ENCODE peak calls at places on chromosomes 12 and 14, in five cellular contexts. P is left ventricle myocardium inferior, V is lung, F is breast epithelium, T is PC-3. J is an unnamed sample.

GRCh38 chr14:80095623-80096022 is 115.7 kb downstream of the DIO2 start:
- DNase-seq in P (no peak), V (no peak), F (no peak), T (peak), J (no peak)

GRCh38 chr14:104284636-104285482 is 146.5 kb downstream of the KIF26A start:
- DNase-seq in P (peak), V (no peak), F (no peak), T (no peak), J (peak)

GRCh38 chr12:49689236-49689635 is 18.0 kb downstream of the FMNL3 start:
- DNase-seq in P (no peak), V (no peak), F (no peak), T (no peak), J (no peak)

GRCh38 chr12:131066207-131066885 is 112.6 kb downstream of the ADGRD1 start:
- DNase-seq in P (peak), V (no peak), F (no peak), T (no peak), J (peak)

GRCh38 chr12:117134059-117134458 is 34.8 kb upstream of the TESC start:
- DNase-seq in P (no peak), V (no peak), F (no peak), T (no peak), J (no peak)

GRCh38 chr12:6394398-6394797 is 10.4 kb downstream of the LTBR start:
- DNase-seq in P (no peak), V (no peak), F (no peak), T (no peak), J (no peak)

GRCh38 chr14:59422069-59422881 is 42.9 kb downstream of the GPR135 start:
- DNase-seq in P (no peak), V (no peak), F (no peak), T (peak), J (no peak)

GRCh38 chr12:113184900-113185179 is 438 bp downstream of the DDX54 start:
- DNase-seq in P (peak), V (peak), F (peak), T (peak), J (peak)

GRCh38 chr14:65866906-65867305 is 454.4 kb downstream of the FUT8 start:
- DNase-seq in P (no peak), V (no peak), F (no peak), T (no peak), J (no peak)

GRCh38 chr14:45949479-45949878 is 696.5 kb upstream of the MIS18BP1 start:
- DNase-seq in P (no peak), V (no peak), F (no peak), T (no peak), J (no peak)

GRCh38 chr14:76975865-76976622 is 52.5 kb downstream of the IRF2BPL start:
- DNase-seq in P (no peak), V (no peak), F (no peak), T (no peak), J (no peak)

GRCh38 chr14:45426685-45427282 is 173.8 kb upstream of the MIS18BP1 start:
- DNase-seq in P (no peak), V (no peak), F (no peak), T (peak), J (no peak)

GRCh38 chr12:39442895-39443703 is at the start of gene KIF21A:
- DNase-seq in P (peak), V (peak), F (peak), T (peak), J (peak)

GRCh38 chr12:14955876-14956811 is 5.3 kb downstream of the ARHGDIB start:
- DNase-seq in P (no peak), V (no peak), F (no peak), T (no peak), J (no peak)

GRCh38 chr14:95328876-95329503 is 9.3 kb upstream of the CLMN start:
- DNase-seq in P (no peak), V (no peak), F (no peak), T (no peak), J (no peak)

GRCh38 chr12:50734409-50735263 is 29.3 kb upstream of the ATF1 start:
- DNase-seq in P (no peak), V (no peak), F (no peak), T (peak), J (no peak)

GRCh38 chr12:70645494-70646317 is 8.5 kb upstream of the PTPRB start:
- DNase-seq in P (peak), V (peak), F (no peak), T (peak), J (peak)

GRCh38 chr12:104764225-104765073 is 193.6 kb downstream of the SLC41A2 start:
- DNase-seq in P (no peak), V (no peak), F (no peak), T (no peak), J (no peak)

GRCh38 chr12:76636141-76636692 is 76.6 kb upstream of the OSBPL8 start:
- DNase-seq in P (no peak), V (no peak), F (no peak), T (peak), J (no peak)

GRCh38 chr14:67512463-67513134 is 20.5 kb upstream of the PLEKHH1 start:
- DNase-seq in P (no peak), V (no peak), F (no peak), T (no peak), J (no peak)

GRCh38 chr12:53938276-53939140 is at the start of gene HOXC13:
- DNase-seq in P (no peak), V (no peak), F (peak), T (peak), J (peak)

GRCh38 chr14:67650694-67651093 is 23.7 kb downstream of the VTI1B start:
- DNase-seq in P (no peak), V (no peak), F (no peak), T (no peak), J (no peak)

GRCh38 chr12:4819654-4820053 is 90.1 kb upstream of the KCNA1 start:
- DNase-seq in P (no peak), V (no peak), F (no peak), T (no peak), J (no peak)

GRCh38 chr12:43120189-43120588 is 431.8 kb downstream of the ADAMTS20 start:
- DNase-seq in P (no peak), V (no peak), F (no peak), T (no peak), J (no peak)

GRCh38 chr12:28771961-28772360 is 377.1 kb upstream of the FAR2 start:
- DNase-seq in P (no peak), V (no peak), F (no peak), T (no peak), J (no peak)

GRCh38 chr12:8642775-8643174 is 19.9 kb downstream of the MFAP5 start:
- DNase-seq in P (no peak), V (no peak), F (no peak), T (no peak), J (no peak)

GRCh38 chr14:66405158-66405557 is 81.0 kb upstream of the CCDC196 start:
- DNase-seq in P (no peak), V (no peak), F (no peak), T (peak), J (no peak)

GRCh38 chr14:69701857-69702256 is 65.1 kb upstream of the SRSF5 start:
- DNase-seq in P (no peak), V (no peak), F (no peak), T (no peak), J (no peak)

GRCh38 chr14:69698572-69698971 is 68.4 kb upstream of the SRSF5 start:
- DNase-seq in P (no peak), V (no peak), F (no peak), T (no peak), J (no peak)

GRCh38 chr14:69701269-69701668 is 65.7 kb upstream of the SRSF5 start:
- DNase-seq in P (no peak), V (no peak), F (no peak), T (no peak), J (no peak)

GRCh38 chr14:69700609-69701008 is 66.3 kb upstream of the SRSF5 start:
- DNase-seq in P (no peak), V (no peak), F (no peak), T (no peak), J (no peak)

DNA sequence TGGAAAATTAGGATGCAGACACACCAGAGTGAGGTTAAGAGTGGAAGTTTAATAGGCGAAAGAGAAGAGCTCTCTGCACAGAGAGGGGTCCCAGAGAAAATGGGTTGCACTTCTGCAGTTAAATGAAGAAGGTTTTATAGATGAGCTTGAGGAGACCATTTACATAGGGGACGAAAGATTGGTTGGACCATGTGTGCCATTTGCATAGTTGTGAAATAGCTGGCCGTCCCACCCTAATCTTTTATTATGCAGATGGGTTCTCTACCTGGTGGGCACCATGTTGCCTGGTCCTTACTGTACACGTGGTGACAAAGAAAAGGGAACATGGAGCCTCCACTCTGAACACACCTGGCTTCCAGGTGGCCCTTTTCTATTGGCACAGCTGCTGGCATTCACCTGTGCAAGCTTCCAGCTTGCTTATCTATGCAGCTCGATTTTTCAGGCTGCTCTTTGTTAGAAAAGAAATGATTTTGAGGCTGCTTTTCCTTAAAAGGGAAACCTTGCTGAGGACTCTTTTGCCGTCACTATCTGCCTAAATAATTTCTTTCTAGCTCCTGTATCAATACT is 67.1 kb upstream of the SRSF5 start:
- DNase-seq in P (no peak), V (no peak), F (no peak), T (no peak), J (no peak)
- H3K4me3 ChIP-seq in P (no peak), V (no peak), F (no peak), T (no peak), J (no peak)

GRCh38 chr12:849192-849527 is 96.8 kb downstream of the WNK1 start:
- DNase-seq in P (no peak), V (no peak), F (no peak), T (no peak), J (no peak)
- H3K27ac ChIP-seq in P (no peak), V (no peak), F (no peak), T (no peak), J (no peak)

GRCh38 chr12:82326905-82327503 is 31.2 kb downstream of the CCDC59 start:
- DNase-seq in P (no peak), V (no peak), F (no peak), T (peak), J (no peak)

GRCh38 chr12:82325540-82326336 is 32.4 kb downstream of the CCDC59 start:
- DNase-seq in P (no peak), V (no peak), F (no peak), T (no peak), J (no peak)

DNA sequence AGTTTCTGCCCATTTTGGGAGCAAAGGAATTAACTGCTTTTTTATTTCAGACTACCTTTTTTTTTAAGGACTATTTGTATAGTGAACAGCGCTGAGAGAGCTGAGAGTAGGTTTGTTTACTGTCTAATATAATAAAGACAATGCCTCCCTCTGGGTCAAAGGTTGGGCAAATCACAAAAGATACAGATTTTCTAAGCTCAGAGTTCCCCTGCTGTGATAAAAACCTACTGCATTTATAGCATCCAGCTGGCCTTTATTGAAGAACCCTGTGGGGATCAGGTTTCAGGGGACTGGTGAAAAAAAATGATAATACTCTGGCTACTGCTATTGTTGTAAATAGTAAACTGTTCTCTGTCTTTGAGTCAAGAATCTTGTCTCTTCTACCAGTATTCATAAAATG is 28.7 kb downstream of the CCDC59 start:
- DNase-seq in P (no peak), V (no peak), F (no peak), T (peak), J (no peak)
- H3K4me3 ChIP-seq in P (no peak), V (no peak), F (no peak), T (no peak), J (no peak)

GRCh38 chr12:55755246-55755645 is 12.3 kb downstream of the GDF11 start:
- DNase-seq in P (no peak), V (no peak), F (no peak), T (no peak), J (no peak)
- H3K27ac ChIP-seq in P (no peak), V (no peak), F (no peak), T (no peak), J (no peak)

GRCh38 chr12:92503029-92503931 is 199.5 kb upstream of the PLEKHG7 start:
- DNase-seq in P (no peak), V (no peak), F (no peak), T (no peak), J (no peak)
- H3K4me3 ChIP-seq in P (no peak), V (no peak), F (no peak), T (no peak), J (no peak)

DNA sequence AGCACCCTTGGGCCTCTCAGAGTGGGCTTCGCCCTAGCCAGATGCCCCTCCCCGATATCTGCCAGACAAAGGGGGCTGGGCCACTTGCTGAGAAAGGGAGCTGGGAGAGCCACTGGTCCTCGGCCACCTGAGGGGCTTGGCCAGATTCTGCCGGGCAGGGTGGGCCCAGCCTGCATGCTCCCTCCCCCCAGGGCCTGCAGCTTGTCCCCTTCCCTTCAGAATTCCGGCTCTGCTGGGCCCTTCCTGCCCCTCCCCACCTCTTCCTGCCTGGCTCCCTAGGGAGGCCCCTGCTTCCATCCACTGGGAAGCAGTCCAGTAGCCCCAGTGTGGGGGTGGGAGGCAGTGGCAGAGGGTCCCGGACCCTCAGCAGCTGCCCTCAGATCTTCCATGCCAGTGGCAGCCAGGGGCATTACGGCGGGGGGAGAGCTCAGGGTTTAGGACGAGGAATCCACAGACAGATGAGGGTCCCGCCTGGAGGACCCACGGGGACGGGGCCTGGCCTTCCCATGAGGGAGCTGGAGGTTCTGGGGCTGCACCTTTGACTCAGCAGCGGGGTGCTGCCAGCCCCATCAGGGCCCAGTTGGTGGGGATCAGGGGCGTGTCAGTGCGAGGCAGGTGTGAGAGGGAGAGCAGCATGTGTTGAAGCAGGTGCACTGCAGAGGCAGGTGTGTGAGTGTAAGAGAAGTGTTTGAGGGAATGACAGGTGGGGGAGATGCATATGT is 2.5 kb downstream of the CRIP2 start:
- DNase-seq in P (peak), V (no peak), F (no peak), T (no peak), J (no peak)
- H3K27ac ChIP-seq in P (peak), V (peak), F (peak), T (peak), J (no peak)

GRCh38 chr14:105418269-105419054 is 1.2 kb upstream of the MTA1 start:
- DNase-seq in P (no peak), V (no peak), F (no peak), T (no peak), J (no peak)
- H3K4me3 ChIP-seq in P (peak), V (no peak), F (peak), T (no peak), J (no peak)

J was measured in aorta.